ENCODE peak calls at places on chromosomes 4 and X, in ten cellular contexts. D is fibroblast of the aortic adventitia; E is DMS153; W is LHCN-M2; G is cardiac septum; U is retina; O is fibroblast of mammary gland; N is activated CD4-positive, alpha-beta T cell treated with anti-CD3 and anti-CD28 coated beads, Interleukin-2, amount 10 ng/mL, durations not matched to agents 7 days and 5 days; M is naive thymus-derived CD8-positive, alpha-beta T cell; J is EL. I is an unnamed sample.

GRCh38 chr4:169314906-169315305 is 44.1 kb upstream of the SH3RF1 start:
- DNase-seq in N (no peak), J (peak), E (peak), U (no peak), O (peak), W (peak), D (peak), G (no peak), M (no peak), I (peak)

GRCh38 chr4:132587626-132588025 is 561.5 kb upstream of the PCDH10 start:
- DNase-seq in G (no peak), E (no peak), J (no peak), D (peak), N (no peak), M (no peak), U (no peak), W (no peak), O (no peak), I (peak)

GRCh38 chr4:30653291-30653690 is 66.9 kb upstream of the PCDH7 start:
- DNase-seq in U (no peak), D (no peak), J (no peak), W (no peak), E (no peak), G (no peak), M (no peak), N (no peak), O (no peak), I (no peak)

GRCh38 chrX:24020280-24020876 is 6.6 kb downstream of the KLHL15 start:
- DNase-seq in O (peak), W (no peak), N (no peak), E (no peak), J (peak), U (no peak), D (peak), M (no peak), G (no peak), I (peak)

GRCh38 chr4:90889171-90889570 is 762.0 kb downstream of the CCSER1 start:
- DNase-seq in M (no peak), N (no peak), G (no peak), W (no peak), E (no peak), J (no peak), O (no peak), D (no peak), U (no peak), I (no peak)

GRCh38 chr4:114223580-114223979 is 244.1 kb upstream of the ARSJ start:
- DNase-seq in J (no peak), E (no peak), O (no peak), U (no peak), N (no peak), G (no peak), W (no peak), M (no peak), D (no peak), I (no peak)

GRCh38 chr4:110625593-110626292 is 2.9 kb upstream of the PITX2 start:
- DNase-seq in J (no peak), O (no peak), M (no peak), G (no peak), N (no peak), U (peak), W (peak), D (no peak), E (no peak), I (no peak)

GRCh38 chrX:5753291-5753690 is 475.4 kb downstream of the NLGN4X start:
- DNase-seq in U (no peak), N (no peak), D (no peak), J (no peak), O (no peak), G (no peak), E (no peak), M (no peak), W (no peak), I (no peak)

GRCh38 chrX:71622347-71623104 is 4.2 kb upstream of the CXCR3 start:
- DNase-seq in J (peak), G (peak), U (no peak), O (peak), W (peak), D (peak), N (peak), E (peak), M (peak), I (peak)

GRCh38 chr4:5839751-5840674 is 52.9 kb downstream of the CRMP1 start:
- DNase-seq in D (peak), N (no peak), U (no peak), J (no peak), O (peak), E (no peak), M (no peak), W (no peak), G (no peak), I (no peak)

GRCh38 chr4:174554329-174554728 is 32.0 kb upstream of the HPGD start:
- DNase-seq in M (no peak), N (no peak), D (peak), E (no peak), W (peak), O (peak), J (no peak), G (no peak), U (no peak), I (no peak)

GRCh38 chr4:156898373-156899117 is 73.1 kb downstream of the PDGFC start:
- DNase-seq in M (no peak), E (no peak), W (no peak), J (peak), N (no peak), D (no peak), O (peak), U (no peak), G (no peak), I (peak)

GRCh38 chr4:74117024-74117534 is 18.1 kb upstream of the CXCL2 start:
- DNase-seq in M (no peak), W (peak), G (no peak), J (peak), O (peak), N (no peak), D (peak), U (no peak), E (peak), I (peak)

GRCh38 chr4:140309124-140309870 is 64.1 kb upstream of the SCOC start:
- DNase-seq in G (no peak), O (peak), W (peak), N (no peak), D (peak), E (no peak), M (no peak), U (no peak), J (peak), I (peak)

GRCh38 chr4:93891244-93891643 is 62.7 kb downstream of the ATOH1 start:
- DNase-seq in U (no peak), E (no peak), N (no peak), W (no peak), D (no peak), O (no peak), J (no peak), G (no peak), M (no peak), I (no peak)

GRCh38 chrX:856901-857300 is 226.3 kb downstream of the SHOX start:
- DNase-seq in D (no peak), N (no peak), J (peak), O (no peak), G (no peak), E (no peak), W (no peak), M (no peak), U (no peak), I (no peak)

GRCh38 chrX:38305971-38306370 is 21.3 kb downstream of the RPGR start:
- DNase-seq in J (no peak), M (no peak), E (no peak), D (no peak), N (no peak), W (peak), U (no peak), O (peak), G (no peak), I (peak)

GRCh38 chrX:70592091-70592490 is 147.5 kb downstream of the DLG3 start:
- DNase-seq in U (no peak), N (peak), D (peak), E (no peak), G (no peak), W (peak), M (no peak), J (peak), O (peak), I (peak)

GRCh38 chr4:105714071-105714521 is 5.5 kb downstream of the GSTCD start:
- DNase-seq in J (peak), N (no peak), W (peak), M (no peak), U (no peak), O (peak), G (no peak), E (no peak), D (peak), I (peak)

GRCh38 chrX:134807039-134807729 is 148.9 kb upstream of the PLAC1 start:
- DNase-seq in W (peak), E (peak), U (peak), O (peak), D (peak), G (peak), J (peak), M (peak), N (peak), I (peak)

GRCh38 chrX:40470830-40471429 is 109.8 kb upstream of the ATP6AP2 start:
- DNase-seq in N (no peak), U (no peak), M (no peak), D (no peak), J (peak), O (no peak), E (no peak), W (peak), G (no peak), I (no peak)

GRCh38 chr4:33060873-33061542 is 2340.8 kb downstream of the PCDH7 start:
- DNase-seq in U (peak), N (no peak), G (no peak), D (peak), E (no peak), O (peak), W (peak), J (peak), M (no peak), I (no peak)

GRCh38 chrX:55342533-55343501 is 78.1 kb upstream of the PAGE3 start:
- DNase-seq in U (peak), O (peak), E (peak), W (peak), J (peak), N (peak), D (peak), G (no peak), M (no peak), I (no peak)

GRCh38 chr4:38534344-38534743 is 129.7 kb upstream of the KLF3 start:
- DNase-seq in E (no peak), U (no peak), W (no peak), J (no peak), D (no peak), N (no peak), O (no peak), G (no peak), M (no peak), I (no peak)

GRCh38 chrX:153739754-153740486 is 15.3 kb downstream of the ABCD1 start:
- DNase-seq in U (no peak), M (no peak), N (peak), G (no peak), W (no peak), J (no peak), O (no peak), E (no peak), D (no peak), I (no peak)

GRCh38 chrX:102154900-102155805 is 624 bp downstream of the BEX5 start:
- DNase-seq in O (no peak), D (no peak), N (peak), W (no peak), E (no peak), M (peak), G (no peak), J (no peak), U (peak), I (no peak)

GRCh38 chr4:77715414-77716290 is 103.5 kb downstream of the CNOT6L start:
- DNase-seq in E (no peak), D (no peak), U (no peak), M (no peak), O (no peak), N (no peak), J (no peak), G (no peak), W (no peak), I (no peak)

GRCh38 chr4:159607824-159608223 is 504.9 kb downstream of the RAPGEF2 start:
- DNase-seq in N (no peak), G (no peak), U (peak), J (no peak), D (no peak), W (no peak), E (no peak), M (no peak), O (no peak), I (no peak)

GRCh38 chr4:107826427-107826980 is 1.8 kb downstream of the SGMS2 start:
- DNase-seq in O (no peak), E (no peak), W (no peak), N (no peak), D (peak), G (no peak), U (peak), M (no peak), J (no peak), I (no peak)

GRCh38 chr4:17898553-17898952 is 87.8 kb downstream of the NCAPG start:
- DNase-seq in G (no peak), D (no peak), J (no peak), U (no peak), E (no peak), O (no peak), W (no peak), N (no peak), M (no peak), I (no peak)

GRCh38 chr4:78704981-78705757 is 71.0 kb upstream of the BMP2K start:
- DNase-seq in D (peak), N (no peak), W (peak), E (no peak), U (peak), O (peak), M (no peak), J (peak), G (no peak), I (peak)

GRCh38 chr4:128286474-128287158 is 997 bp downstream of the PGRMC2 start:
- DNase-seq in G (no peak), M (no peak), D (peak), U (peak), W (peak), N (peak), O (peak), E (peak), J (peak), I (peak)

GRCh38 chr4:128294464-128294863 is 6.9 kb upstream of the PGRMC2 start:
- DNase-seq in E (no peak), N (no peak), G (no peak), U (no peak), D (no peak), O (no peak), W (no peak), J (no peak), M (no peak), I (no peak)

GRCh38 chr4:7233006-7233580 is 40.8 kb downstream of the SORCS2 start:
- DNase-seq in E (no peak), U (no peak), N (no peak), J (no peak), W (no peak), O (no peak), G (no peak), D (no peak), M (no peak), I (no peak)